ENCODE peak calls at places on chromosomes 4 and X, in six cellular contexts. One of them, this sample, is unnamed.

GRCh38 chrX:134454506-134454905 is 5.5 kb upstream of the HPRT1 start:
- DNase-seq in dorsolateral prefrontal cortex: no peak
- DNase-seq in colonic mucosa: no peak
- DNase-seq in breast epithelium: no peak
- DNase-seq in pancreas: no peak
- DNase-seq in A549: no peak
- DNase-seq in this sample: no peak

GRCh38 chr4:160202802-160203201 is 1099.9 kb downstream of the RAPGEF2 start:
- DNase-seq in dorsolateral prefrontal cortex: no peak
- DNase-seq in colonic mucosa: no peak
- DNase-seq in breast epithelium: no peak
- DNase-seq in pancreas: no peak
- DNase-seq in A549: peak
- DNase-seq in this sample: no peak

GRCh38 chr4:165514739-165515138 is 135.9 kb downstream of the CPE start:
- DNase-seq in dorsolateral prefrontal cortex: no peak
- DNase-seq in colonic mucosa: no peak
- DNase-seq in breast epithelium: no peak
- DNase-seq in pancreas: no peak
- DNase-seq in A549: no peak
- DNase-seq in this sample: no peak

GRCh38 chr4:14787894-14788293 is 214.4 kb upstream of the CPEB2 start:
- DNase-seq in dorsolateral prefrontal cortex: no peak
- DNase-seq in colonic mucosa: no peak
- DNase-seq in breast epithelium: no peak
- DNase-seq in pancreas: no peak
- DNase-seq in A549: peak
- DNase-seq in this sample: no peak

GRCh38 chr4:124936427-124936826 is 223.9 kb upstream of the ANKRD50 start:
- DNase-seq in dorsolateral prefrontal cortex: no peak
- DNase-seq in colonic mucosa: no peak
- DNase-seq in breast epithelium: no peak
- DNase-seq in pancreas: peak
- DNase-seq in A549: no peak
- DNase-seq in this sample: no peak

GRCh38 chrX:20477836-20478532 is 211.3 kb upstream of the RPS6KA3 start:
- DNase-seq in dorsolateral prefrontal cortex: no peak
- DNase-seq in colonic mucosa: peak
- DNase-seq in breast epithelium: no peak
- DNase-seq in pancreas: peak
- DNase-seq in A549: no peak
- DNase-seq in this sample: no peak

GRCh38 chr4:168662297-168662985 is 165.6 kb downstream of the PALLD start:
- DNase-seq in dorsolateral prefrontal cortex: no peak
- DNase-seq in colonic mucosa: no peak
- DNase-seq in breast epithelium: no peak
- DNase-seq in pancreas: no peak
- DNase-seq in A549: peak
- DNase-seq in this sample: no peak

GRCh38 chr4:80171251-80171650 is 26.1 kb upstream of the PRDM8 start:
- DNase-seq in dorsolateral prefrontal cortex: no peak
- DNase-seq in colonic mucosa: no peak
- DNase-seq in breast epithelium: no peak
- DNase-seq in pancreas: no peak
- DNase-seq in A549: no peak
- DNase-seq in this sample: no peak

GRCh38 chrX:21412029-21412428 is 37.8 kb downstream of the CNKSR2 start:
- DNase-seq in dorsolateral prefrontal cortex: no peak
- DNase-seq in colonic mucosa: no peak
- DNase-seq in breast epithelium: no peak
- DNase-seq in pancreas: no peak
- DNase-seq in A549: peak
- DNase-seq in this sample: no peak

GRCh38 chr4:113153529-113154101 is 104.2 kb downstream of the ANK2 start:
- DNase-seq in dorsolateral prefrontal cortex: no peak
- DNase-seq in colonic mucosa: no peak
- DNase-seq in breast epithelium: no peak
- DNase-seq in pancreas: no peak
- DNase-seq in A549: peak
- DNase-seq in this sample: no peak

GRCh38 chr4:85318415-85318814 is 156.5 kb upstream of the ARHGAP24 start:
- DNase-seq in dorsolateral prefrontal cortex: no peak
- DNase-seq in colonic mucosa: no peak
- DNase-seq in breast epithelium: no peak
- DNase-seq in pancreas: no peak
- DNase-seq in A549: no peak
- DNase-seq in this sample: no peak

GRCh38 chr4:99028187-99028586 is 32.7 kb downstream of the METAP1 start:
- DNase-seq in dorsolateral prefrontal cortex: no peak
- DNase-seq in colonic mucosa: no peak
- DNase-seq in breast epithelium: no peak
- DNase-seq in pancreas: no peak
- DNase-seq in A549: no peak
- DNase-seq in this sample: no peak

GRCh38 chrX:136452614-136453013 is 35.1 kb upstream of the BRS3 start:
- DNase-seq in dorsolateral prefrontal cortex: no peak
- DNase-seq in colonic mucosa: no peak
- DNase-seq in breast epithelium: no peak
- DNase-seq in pancreas: no peak
- DNase-seq in A549: no peak
- DNase-seq in this sample: no peak

GRCh38 chr4:54099287-54099958 is 540 bp upstream of the GSX2 start:
- DNase-seq in dorsolateral prefrontal cortex: no peak
- DNase-seq in colonic mucosa: no peak
- DNase-seq in breast epithelium: no peak
- DNase-seq in pancreas: no peak
- DNase-seq in A549: no peak
- DNase-seq in this sample: no peak

GRCh38 chrX:53422915-53423268 is 219 bp downstream of the RIBC1 start:
- DNase-seq in dorsolateral prefrontal cortex: no peak
- DNase-seq in colonic mucosa: no peak
- DNase-seq in breast epithelium: no peak
- DNase-seq in pancreas: no peak
- DNase-seq in A549: no peak
- DNase-seq in this sample: no peak

GRCh38 chr4:140061194-140061593 is 92.8 kb downstream of the MAML3 start:
- DNase-seq in dorsolateral prefrontal cortex: no peak
- DNase-seq in colonic mucosa: no peak
- DNase-seq in breast epithelium: no peak
- DNase-seq in pancreas: no peak
- DNase-seq in A549: peak
- DNase-seq in this sample: no peak

GRCh38 chr4:44869222-44869882 is 143.0 kb upstream of the GNPDA2 start:
- DNase-seq in dorsolateral prefrontal cortex: no peak
- DNase-seq in colonic mucosa: no peak
- DNase-seq in breast epithelium: no peak
- DNase-seq in pancreas: no peak
- DNase-seq in A549: no peak
- DNase-seq in this sample: no peak

GRCh38 chr4:78938474-78938867 is 767 bp downstream of the PAQR3 start:
- DNase-seq in dorsolateral prefrontal cortex: no peak
- DNase-seq in colonic mucosa: no peak
- DNase-seq in breast epithelium: no peak
- DNase-seq in pancreas: no peak
- DNase-seq in A549: no peak
- DNase-seq in this sample: no peak

GRCh38 chr4:147430111-147430510 is 50.8 kb upstream of the EDNRA start:
- DNase-seq in dorsolateral prefrontal cortex: no peak
- DNase-seq in colonic mucosa: no peak
- DNase-seq in breast epithelium: no peak
- DNase-seq in pancreas: no peak
- DNase-seq in A549: no peak
- DNase-seq in this sample: no peak

GRCh38 chr4:10171055-10171454 is 54.5 kb upstream of the WDR1 start:
- DNase-seq in dorsolateral prefrontal cortex: no peak
- DNase-seq in colonic mucosa: peak
- DNase-seq in breast epithelium: no peak
- DNase-seq in pancreas: no peak
- DNase-seq in A549: no peak
- DNase-seq in this sample: no peak

GRCh38 chr4:133498149-133498548 is 349.1 kb downstream of the PCDH10 start:
- DNase-seq in dorsolateral prefrontal cortex: no peak
- DNase-seq in colonic mucosa: no peak
- DNase-seq in breast epithelium: no peak
- DNase-seq in pancreas: no peak
- DNase-seq in A549: no peak
- DNase-seq in this sample: no peak

GRCh38 chr4:19187104-19187503 is 1064.6 kb upstream of the SLIT2 start:
- DNase-seq in dorsolateral prefrontal cortex: no peak
- DNase-seq in colonic mucosa: no peak
- DNase-seq in breast epithelium: no peak
- DNase-seq in pancreas: no peak
- DNase-seq in A549: no peak
- DNase-seq in this sample: no peak

GRCh38 chrX:283115-283845 is 2.1 kb downstream of the PLCXD1 start:
- DNase-seq in dorsolateral prefrontal cortex: peak
- DNase-seq in colonic mucosa: peak
- DNase-seq in breast epithelium: peak
- DNase-seq in pancreas: peak
- DNase-seq in A549: peak
- DNase-seq in this sample: no peak

GRCh38 chr4:127604949-127605709 is 27.6 kb upstream of the INTU start:
- DNase-seq in dorsolateral prefrontal cortex: no peak
- DNase-seq in colonic mucosa: no peak
- DNase-seq in breast epithelium: no peak
- DNase-seq in pancreas: no peak
- DNase-seq in A549: peak
- DNase-seq in this sample: no peak

GRCh38 chr4:26062221-26062620 is 148.2 kb downstream of the SMIM20 start:
- DNase-seq in dorsolateral prefrontal cortex: no peak
- DNase-seq in colonic mucosa: no peak
- DNase-seq in breast epithelium: no peak
- DNase-seq in pancreas: no peak
- DNase-seq in A549: no peak
- DNase-seq in this sample: no peak

GRCh38 chr4:77158487-77158861 is 1.5 kb downstream of the CCNG2 start:
- DNase-seq in dorsolateral prefrontal cortex: no peak
- DNase-seq in colonic mucosa: no peak
- DNase-seq in breast epithelium: no peak
- DNase-seq in pancreas: no peak
- DNase-seq in A549: no peak
- DNase-seq in this sample: no peak

GRCh38 chr4:53813991-53814390 is 222.7 kb upstream of the LNX1 start:
- DNase-seq in dorsolateral prefrontal cortex: no peak
- DNase-seq in colonic mucosa: no peak
- DNase-seq in breast epithelium: no peak
- DNase-seq in pancreas: no peak
- DNase-seq in A549: no peak
- DNase-seq in this sample: no peak

GRCh38 chr4:46999584-46999983 is 6.2 kb upstream of the GABRA4 start:
- DNase-seq in dorsolateral prefrontal cortex: no peak
- DNase-seq in colonic mucosa: no peak
- DNase-seq in breast epithelium: no peak
- DNase-seq in pancreas: no peak
- DNase-seq in A549: no peak
- DNase-seq in this sample: no peak

GRCh38 chr4:66613591-66613990 is 931.7 kb downstream of the CENPC start:
- DNase-seq in dorsolateral prefrontal cortex: no peak
- DNase-seq in colonic mucosa: no peak
- DNase-seq in breast epithelium: no peak
- DNase-seq in pancreas: no peak
- DNase-seq in A549: no peak
- DNase-seq in this sample: no peak

GRCh38 chr4:166128452-166128851 is 255.4 kb downstream of the TLL1 start:
- DNase-seq in dorsolateral prefrontal cortex: no peak
- DNase-seq in colonic mucosa: no peak
- DNase-seq in breast epithelium: no peak
- DNase-seq in pancreas: no peak
- DNase-seq in A549: no peak
- DNase-seq in this sample: no peak

GRCh38 chr4:185398618-185399017 is 2.0 kb downstream of the ANKRD37 start:
- DNase-seq in dorsolateral prefrontal cortex: no peak
- DNase-seq in colonic mucosa: no peak
- DNase-seq in breast epithelium: no peak
- DNase-seq in pancreas: no peak
- DNase-seq in A549: no peak
- DNase-seq in this sample: no peak
- H3K27ac ChIP-seq in dorsolateral prefrontal cortex: no peak
- H3K27ac ChIP-seq in colonic mucosa: peak
- H3K27ac ChIP-seq in breast epithelium: no peak
- H3K27ac ChIP-seq in pancreas: peak
- H3K27ac ChIP-seq in A549: no peak
- H3K27ac ChIP-seq in this sample: no peak

GRCh38 chr4:184400891-184401290 is 73.5 kb downstream of the IRF2 start:
- DNase-seq in dorsolateral prefrontal cortex: no peak
- DNase-seq in colonic mucosa: no peak
- DNase-seq in breast epithelium: no peak
- DNase-seq in pancreas: no peak
- DNase-seq in A549: no peak
- DNase-seq in this sample: no peak
- H3K27ac ChIP-seq in dorsolateral prefrontal cortex: peak
- H3K27ac ChIP-seq in colonic mucosa: no peak
- H3K27ac ChIP-seq in breast epithelium: peak
- H3K27ac ChIP-seq in pancreas: peak
- H3K27ac ChIP-seq in A549: peak
- H3K27ac ChIP-seq in this sample: no peak

DNA sequence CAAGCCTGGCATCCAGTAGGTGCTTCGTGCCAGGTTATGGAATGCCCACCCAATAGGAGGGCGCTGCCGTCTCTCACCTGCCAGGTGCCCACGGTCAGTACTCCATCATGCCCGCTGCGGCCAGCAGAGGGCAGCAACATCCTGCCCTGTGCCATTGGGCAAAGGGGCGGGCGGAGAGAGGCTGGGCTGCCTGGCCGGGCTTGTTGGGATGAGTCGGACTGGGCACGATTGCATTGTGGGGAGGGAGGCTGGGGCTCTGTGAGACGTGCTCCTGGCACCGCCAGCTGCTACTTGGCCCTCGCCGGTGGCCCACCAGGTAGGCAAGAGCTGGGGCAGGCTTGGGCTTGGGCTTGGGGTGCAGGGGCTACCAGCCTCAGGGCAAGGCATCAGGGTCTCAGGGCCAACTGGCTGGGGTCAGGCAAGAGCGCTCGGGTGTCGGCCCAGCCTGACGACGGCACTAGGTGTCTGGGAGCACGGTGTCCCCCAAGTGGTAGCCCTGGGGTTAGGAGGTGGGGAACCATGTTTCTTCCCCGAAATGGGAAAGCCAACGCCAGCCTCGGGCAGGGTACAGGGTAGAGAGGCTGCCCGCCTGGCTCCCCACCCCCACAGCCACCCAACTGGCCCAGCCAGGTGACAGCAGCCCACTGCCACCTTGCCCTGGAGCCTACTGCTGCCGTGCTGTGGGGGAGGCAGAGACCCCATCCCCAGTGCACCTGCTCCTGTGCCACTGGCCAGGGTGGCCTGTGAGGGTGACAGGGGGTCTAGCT is at the start of gene PLXNB3:
- DNase-seq in dorsolateral prefrontal cortex: peak
- DNase-seq in colonic mucosa: peak
- DNase-seq in breast epithelium: peak
- DNase-seq in pancreas: peak
- DNase-seq in A549: peak
- DNase-seq in this sample: peak
- H3K27ac ChIP-seq in dorsolateral prefrontal cortex: peak
- H3K27ac ChIP-seq in colonic mucosa: no peak
- H3K27ac ChIP-seq in breast epithelium: peak
- H3K27ac ChIP-seq in pancreas: peak
- H3K27ac ChIP-seq in A549: peak
- H3K27ac ChIP-seq in this sample: peak

GRCh38 chr4:7655549-7656243 is 221.0 kb upstream of the PSAPL1 start:
- DNase-seq in dorsolateral prefrontal cortex: no peak
- DNase-seq in colonic mucosa: no peak
- DNase-seq in breast epithelium: no peak
- DNase-seq in pancreas: no peak
- DNase-seq in A549: no peak
- DNase-seq in this sample: peak
- H3K27ac ChIP-seq in dorsolateral prefrontal cortex: no peak
- H3K27ac ChIP-seq in colonic mucosa: no peak
- H3K27ac ChIP-seq in breast epithelium: no peak
- H3K27ac ChIP-seq in pancreas: no peak
- H3K27ac ChIP-seq in A549: no peak
- H3K27ac ChIP-seq in this sample: peak

This sample was measured in substantia nigra.